ENCODE peak calls at places on chromosomes 13 and 19, in ten cellular contexts. P is small intestine; H is upper lobe of right lung; L is pancreas; K is hepatocyte; D is CD8-positive, alpha-beta memory T cell; I is uterus; J is OCI-LY7; X is GM23338; W is esophagus squamous epithelium. R is an unnamed sample.

GRCh38 chr13:94415484-94415883 is 64.0 kb downstream of the DCT start:
- DNase-seq in H (no peak), L (no peak), K (no peak), P (no peak), J (no peak), X (no peak), I (no peak), W (no peak), D (no peak), R (no peak)

GRCh38 chr19:39502640-39503417 is 4.1 kb downstream of the DLL3 start:
- DNase-seq in H (peak; percentile 83), K (peak; percentile 87), D (peak; percentile 82), P (peak; percentile 55), L (peak; percentile 58), W (no peak), J (peak; percentile 92), I (peak; percentile 46), X (peak; percentile 94), R (peak; percentile 24)

GRCh38 chr13:36453518-36453917 is 21.2 kb downstream of the CCNA1 start:
- DNase-seq in W (no peak), H (no peak), L (no peak), D (no peak), I (no peak), P (no peak), J (peak; percentile 20), K (peak; percentile 37), X (peak; percentile 64), R (no peak)

GRCh38 chr13:113854238-113855011 is 9.5 kb downstream of the GAS6 start:
- DNase-seq in H (no peak), P (no peak), J (no peak), K (no peak), I (peak; percentile 52), L (peak; percentile 28), D (no peak), W (no peak), X (no peak), R (no peak)

GRCh38 chr19:19271828-19272599 is 1.1 kb downstream of the TM6SF2 start:
- DNase-seq in I (no peak), P (peak; percentile 95), D (no peak), X (no peak), H (no peak), W (no peak), L (no peak), J (no peak), K (no peak), R (no peak)

GRCh38 chr19:19211499-19212432 is at the start of gene NCAN:
- DNase-seq in D (no peak), H (no peak), K (no peak), W (no peak), I (no peak), L (no peak), J (no peak), X (peak; percentile 84), P (no peak), R (no peak)

GRCh38 chr13:110250258-110250891 is 56.6 kb downstream of the COL4A1 start:
- DNase-seq in I (peak; percentile 70), K (no peak), D (no peak), W (no peak), L (no peak), P (no peak), X (no peak), H (no peak), J (no peak), R (peak; percentile 65)

GRCh38 chr13:44312898-44313551 is 60.6 kb upstream of the SERP2 start:
- DNase-seq in P (peak; percentile 49), I (no peak), H (no peak), J (no peak), K (no peak), W (no peak), D (no peak), X (no peak), L (no peak), R (no peak)

GRCh38 chr19:45340232-45340898 is at the start of gene KLC3:
- DNase-seq in L (peak; percentile 81), X (peak; percentile 67), H (peak; percentile 78), P (peak; percentile 68), I (no peak), J (peak; percentile 52), K (peak; percentile 85), D (no peak), W (no peak), R (no peak)

GRCh38 chr19:29576761-29577661 is 29.1 kb upstream of the POP4 start:
- DNase-seq in W (no peak), P (no peak), D (no peak), I (no peak), K (no peak), X (no peak), J (no peak), H (no peak), L (no peak), R (no peak)

GRCh38 chr19:44748426-44749254 is at the start of gene BCL3:
- DNase-seq in H (peak; percentile 91), K (peak; percentile 92), L (peak; percentile 78), D (peak; percentile 86), P (peak; percentile 87), X (peak; percentile 25), J (peak; percentile 82), W (no peak), I (peak; percentile 77), R (peak; percentile 76)

GRCh38 chr19:56477429-56478338 is 539 bp upstream of the ZNF667 start:
- DNase-seq in J (no peak), D (peak; percentile 48), L (peak; percentile 84), K (peak; percentile 89), X (peak; percentile 87), P (peak; percentile 5), I (peak; percentile 91), W (no peak), H (peak; percentile 85), R (peak; percentile 93)

GRCh38 chr13:91242652-91243051 is 104.8 kb upstream of the MIR17HG start:
- DNase-seq in K (no peak), J (no peak), W (no peak), P (no peak), X (no peak), D (no peak), L (no peak), I (no peak), H (no peak), R (no peak)

GRCh38 chr19:47512183-47512947 is 2.5 kb downstream of the NAPA start:
- DNase-seq in K (peak; percentile 81), L (peak; percentile 83), H (no peak), W (no peak), P (peak; percentile 72), D (no peak), X (no peak), J (no peak), I (no peak), R (no peak)

GRCh38 chr13:26653842-26654241 is 96.4 kb downstream of the WASF3 start:
- DNase-seq in W (no peak), K (no peak), P (no peak), I (no peak), L (no peak), X (no peak), J (no peak), D (no peak), H (no peak), R (no peak)

GRCh38 chr19:39303373-39304184 is 7.4 kb downstream of the IFNL1 start:
- DNase-seq in W (no peak), I (no peak), J (no peak), X (peak; percentile 87), D (peak; percentile 26), K (peak; percentile 68), H (no peak), P (no peak), L (no peak), R (no peak)

GRCh38 chr13:111046590-111047141 is 68.4 kb upstream of the ARHGEF7 start:
- DNase-seq in I (no peak), H (peak; percentile 76), W (no peak), P (no peak), K (no peak), L (no peak), J (no peak), D (no peak), X (no peak), R (peak; percentile 50)

GRCh38 chr19:6242677-6243076 is 37.1 kb downstream of the MLLT1 start:
- DNase-seq in D (no peak), H (no peak), X (no peak), K (no peak), P (no peak), L (no peak), I (no peak), W (no peak), J (no peak), R (no peak)
- H3K4me1 ChIP-seq in D (peaks cover 28% of the 10 kb centered on the region), H (peaks cover 58% of the 10 kb centered on the region), X (peaks cover 4% of the 10 kb centered on the region), K (no peaks in the 10 kb centered on the region), P (no peaks in the 10 kb centered on the region), L (peaks cover 18% of the 10 kb centered on the region), I (peaks cover 14% of the 10 kb centered on the region), W (peaks cover 38% of the 10 kb centered on the region), J (peaks cover 33% of the 10 kb centered on the region), R (peaks cover 70% of the 10 kb centered on the region)

GRCh38 chr19:10968527-10969081 is 7.8 kb downstream of the SMARCA4 start:
- DNase-seq in D (no peak), P (peak; percentile 59), W (no peak), I (no peak), J (peak; percentile 98), L (no peak), X (no peak), K (no peak), H (no peak), R (no peak)
- H3K4me3 ChIP-seq in D (no peak overlapping the region), P (no peak overlapping the region), W (no peak overlapping the region), I (no peak overlapping the region), J (peak overlapping the region; percentile 56), L (no peak overlapping the region), X (no peak overlapping the region), K (no peak overlapping the region), H (no peak overlapping the region), R (no peak overlapping the region)

DNA sequence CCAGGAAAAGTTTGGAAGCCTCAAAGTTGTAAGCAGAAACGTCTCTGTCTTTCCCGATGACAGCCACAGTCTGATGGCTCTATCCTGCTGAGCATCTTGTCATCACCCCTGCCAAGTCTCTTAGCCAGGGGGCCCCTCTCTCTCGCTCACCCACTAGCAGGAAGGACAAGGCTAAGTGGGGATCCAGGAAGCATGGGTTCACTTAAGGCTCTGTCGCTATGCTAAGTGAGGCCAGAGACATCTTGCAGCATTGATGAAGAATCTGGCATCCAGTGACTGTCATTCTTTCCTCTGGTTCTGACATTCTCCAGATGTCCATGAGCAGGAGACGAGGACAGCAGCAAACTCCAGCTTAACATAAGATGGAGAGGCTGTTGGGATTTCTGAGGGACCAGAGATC is 230.3 kb downstream of the TSHZ3 start:
- DNase-seq in X (no peak), D (no peak), K (no peak), J (no peak), H (no peak), W (no peak), P (no peak), I (no peak), L (no peak), R (no peak)
- H3K4me1 ChIP-seq in X (no peaks in the 10 kb centered on the region), D (no peaks in the 10 kb centered on the region), K (no peaks in the 10 kb centered on the region), J (no peaks in the 10 kb centered on the region), H (no peaks in the 10 kb centered on the region), W (no peaks in the 10 kb centered on the region), P (no peaks in the 10 kb centered on the region), I (no peaks in the 10 kb centered on the region), L (no peaks in the 10 kb centered on the region), R (no peaks in the 10 kb centered on the region)

DNA sequence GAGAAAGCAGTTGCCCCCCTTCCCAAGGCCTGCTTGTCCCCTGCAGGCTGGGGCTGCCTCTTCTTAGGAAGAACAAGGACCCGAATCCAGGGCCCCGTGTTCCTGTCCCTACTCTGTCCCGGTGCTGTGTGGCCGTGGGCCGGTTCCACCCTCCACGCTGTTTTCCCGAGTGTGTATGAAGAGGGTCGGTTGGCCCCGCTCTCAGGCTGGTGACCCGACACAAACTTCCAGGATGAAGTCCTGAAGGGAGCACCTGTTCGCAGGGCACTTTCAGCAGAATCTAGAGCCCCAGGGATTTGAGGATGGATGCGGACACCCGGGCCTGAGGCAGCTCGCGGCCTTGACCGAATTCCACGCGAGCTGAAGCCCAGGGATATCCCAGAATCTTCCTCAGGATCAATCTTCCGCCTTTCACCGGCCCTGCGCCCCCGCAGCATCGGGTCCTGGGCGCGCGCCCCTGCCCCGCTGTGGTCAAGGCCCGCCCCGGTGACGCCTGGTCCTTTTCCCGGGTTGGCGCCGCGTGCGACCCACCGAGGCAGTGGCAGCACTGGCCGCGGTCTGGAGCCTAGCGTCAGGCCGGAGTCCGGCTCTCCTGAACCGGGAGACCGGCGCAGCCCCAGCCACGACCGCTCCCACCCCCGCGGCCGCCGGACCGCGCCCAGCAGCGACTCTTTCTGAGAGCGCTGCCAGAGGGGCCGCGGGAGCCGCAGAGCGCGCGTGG is 528 bp upstream of the CHST8 start:
- DNase-seq in I (no peak), J (no peak), L (no peak), W (no peak), K (no peak), P (no peak), H (no peak), X (peak; percentile 61), D (no peak), R (no peak)
- H3K4me3 ChIP-seq in I (no peak overlapping the region), J (no peak overlapping the region), L (no peak overlapping the region), W (peak overlapping the region; percentile 69), K (no peak overlapping the region), P (no peak overlapping the region), H (no peak overlapping the region), X (peak overlapping the region; percentile 53), D (no peak overlapping the region), R (peak overlapping the region; percentile 54)

R was measured in heart right ventricle.